ENCODE peak calls at places on chromosomes 12 and 14, in five cellular contexts. One of them, this sample, is unnamed.
A peak's percentile ranks its signal among the peaks of the same experiment; 100 is the strongest.

GRCh38 chr12:3832738-3833137 is 40.5 kb downstream of the PARP11 start:
- DNase-seq in cardiac fibroblast: no peak
- DNase-seq in fibroblast of mammary gland: peak; percentile 14
- DNase-seq in lower leg skin: no peak
- DNase-seq in progenitor cell of endocrine pancreas: no peak
- DNase-seq in this sample: no peak

GRCh38 chr12:98896938-98897337 is 251.8 kb downstream of the APAF1 start:
- DNase-seq in cardiac fibroblast: no peak
- DNase-seq in fibroblast of mammary gland: peak; percentile 9
- DNase-seq in progenitor cell of endocrine pancreas: no peak
- DNase-seq in lower leg skin: no peak
- DNase-seq in this sample: no peak

GRCh38 chr14:89911018-89911919 is 43.3 kb downstream of the EFCAB11 start:
- DNase-seq in fibroblast of mammary gland: peak; percentile 30
- DNase-seq in progenitor cell of endocrine pancreas: no peak
- DNase-seq in cardiac fibroblast: peak; percentile 75
- DNase-seq in lower leg skin: no peak
- DNase-seq in this sample: no peak

GRCh38 chr14:88792572-88793258 is at the start of gene EML5:
- DNase-seq in lower leg skin: peak; percentile 94
- DNase-seq in progenitor cell of endocrine pancreas: peak; percentile 86
- DNase-seq in fibroblast of mammary gland: peak; percentile 36
- DNase-seq in cardiac fibroblast: peak; percentile 54
- DNase-seq in this sample: peak; percentile 88

GRCh38 chr12:103841690-103842584 is 903 bp upstream of the NT5DC3 start:
- DNase-seq in progenitor cell of endocrine pancreas: peak; percentile 23
- DNase-seq in lower leg skin: peak; percentile 90
- DNase-seq in fibroblast of mammary gland: peak; percentile 69
- DNase-seq in cardiac fibroblast: peak; percentile 40
- DNase-seq in this sample: peak; percentile 61

GRCh38 chr14:60736494-60736893 is 1.9 kb downstream of the MNAT1 start:
- DNase-seq in progenitor cell of endocrine pancreas: no peak
- DNase-seq in lower leg skin: no peak
- DNase-seq in cardiac fibroblast: peak; percentile 66
- DNase-seq in fibroblast of mammary gland: peak; percentile 78
- DNase-seq in this sample: no peak

GRCh38 chr12:70603044-70603443 is 34.2 kb downstream of the PTPRB start:
- DNase-seq in cardiac fibroblast: no peak
- DNase-seq in fibroblast of mammary gland: no peak
- DNase-seq in lower leg skin: no peak
- DNase-seq in progenitor cell of endocrine pancreas: no peak
- DNase-seq in this sample: no peak

GRCh38 chr12:106315523-106315922 is 13.0 kb downstream of the TCP11L2 start:
- DNase-seq in cardiac fibroblast: no peak
- DNase-seq in progenitor cell of endocrine pancreas: no peak
- DNase-seq in lower leg skin: no peak
- DNase-seq in fibroblast of mammary gland: no peak
- DNase-seq in this sample: no peak

GRCh38 chr12:96578526-96579125 is 89.2 kb downstream of the CFAP54 start:
- DNase-seq in progenitor cell of endocrine pancreas: no peak
- DNase-seq in fibroblast of mammary gland: peak; percentile 71
- DNase-seq in cardiac fibroblast: peak; percentile 75
- DNase-seq in lower leg skin: no peak
- DNase-seq in this sample: peak; percentile 37

GRCh38 chr14:104553166-104554087 is 26.1 kb upstream of the C14orf180 start:
- DNase-seq in cardiac fibroblast: no peak
- DNase-seq in progenitor cell of endocrine pancreas: no peak
- DNase-seq in lower leg skin: peak; percentile 85
- DNase-seq in fibroblast of mammary gland: no peak
- DNase-seq in this sample: no peak

GRCh38 chr14:21202463-21203358 is 46.8 kb upstream of the OR5AU1 start:
- DNase-seq in lower leg skin: no peak
- DNase-seq in progenitor cell of endocrine pancreas: no peak
- DNase-seq in fibroblast of mammary gland: no peak
- DNase-seq in cardiac fibroblast: no peak
- DNase-seq in this sample: no peak

GRCh38 chr14:100549834-100550625 is 37.2 kb downstream of the BEGAIN start:
- DNase-seq in fibroblast of mammary gland: no peak
- DNase-seq in cardiac fibroblast: peak; percentile 12
- DNase-seq in progenitor cell of endocrine pancreas: no peak
- DNase-seq in lower leg skin: no peak
- DNase-seq in this sample: no peak

GRCh38 chr14:81903477-81903876 is 369.8 kb upstream of the SEL1L start:
- DNase-seq in progenitor cell of endocrine pancreas: no peak
- DNase-seq in cardiac fibroblast: no peak
- DNase-seq in fibroblast of mammary gland: no peak
- DNase-seq in lower leg skin: no peak
- DNase-seq in this sample: no peak

GRCh38 chr12:4450551-4451112 is 5.0 kb upstream of the FGF6 start:
- DNase-seq in cardiac fibroblast: no peak
- DNase-seq in lower leg skin: peak; percentile 46
- DNase-seq in fibroblast of mammary gland: no peak
- DNase-seq in progenitor cell of endocrine pancreas: no peak
- DNase-seq in this sample: no peak

GRCh38 chr12:66438601-66439000 is 136.3 kb downstream of the HELB start:
- DNase-seq in lower leg skin: no peak
- DNase-seq in progenitor cell of endocrine pancreas: no peak
- DNase-seq in fibroblast of mammary gland: peak; percentile 51
- DNase-seq in cardiac fibroblast: peak; percentile 15
- DNase-seq in this sample: no peak

GRCh38 chr14:62468946-62469345 is 576.3 kb downstream of the KCNH5 start:
- DNase-seq in cardiac fibroblast: no peak
- DNase-seq in fibroblast of mammary gland: no peak
- DNase-seq in lower leg skin: no peak
- DNase-seq in progenitor cell of endocrine pancreas: no peak
- DNase-seq in this sample: no peak

GRCh38 chr12:122022393-122023338 is 982 bp downstream of the BCL7A start:
- DNase-seq in progenitor cell of endocrine pancreas: peak; percentile 23
- DNase-seq in lower leg skin: no peak
- DNase-seq in cardiac fibroblast: peak; percentile 29
- DNase-seq in fibroblast of mammary gland: no peak
- DNase-seq in this sample: peak; percentile 70

GRCh38 chr12:128267246-128267622 is 264 bp downstream of the TMEM132C start:
- DNase-seq in cardiac fibroblast: no peak
- DNase-seq in fibroblast of mammary gland: no peak
- DNase-seq in lower leg skin: no peak
- DNase-seq in progenitor cell of endocrine pancreas: no peak
- DNase-seq in this sample: peak; percentile 16

GRCh38 chr12:68367903-68368302 is 35.7 kb upstream of the MDM1 start:
- DNase-seq in progenitor cell of endocrine pancreas: no peak
- DNase-seq in fibroblast of mammary gland: peak; percentile 61
- DNase-seq in cardiac fibroblast: peak; percentile 63
- DNase-seq in lower leg skin: no peak
- DNase-seq in this sample: no peak

DNA sequence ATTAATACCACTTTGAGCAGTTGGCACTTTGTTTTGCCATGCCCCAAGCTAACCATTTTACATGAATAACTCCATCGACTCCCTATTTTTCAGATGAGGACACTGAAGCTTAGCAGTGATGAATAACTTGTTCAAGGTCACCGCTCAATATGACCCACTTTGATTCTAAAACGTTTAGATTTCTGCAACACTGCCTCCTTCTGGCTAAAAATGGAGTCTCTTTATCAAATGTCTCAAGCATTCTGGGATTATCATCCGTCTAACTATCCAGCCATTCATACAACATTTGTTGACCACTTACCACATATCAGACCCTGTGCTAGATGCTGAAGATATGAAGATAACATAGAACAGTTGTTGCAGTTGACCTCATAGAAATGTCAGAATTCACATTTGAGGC is 298.0 kb downstream of the PPFIA2 start:
- DNase-seq in fibroblast of mammary gland: no peak
- DNase-seq in progenitor cell of endocrine pancreas: no peak
- DNase-seq in cardiac fibroblast: no peak
- DNase-seq in lower leg skin: no peak
- DNase-seq in this sample: no peak
- TF ChIP-seq CTCF in fibroblast of mammary gland: peak; percentile 25
- TF ChIP-seq CTCF in progenitor cell of endocrine pancreas: peak; percentile 31
- TF ChIP-seq CTCF in cardiac fibroblast: no peak
- TF ChIP-seq CTCF in lower leg skin: no peak
- TF ChIP-seq CTCF in this sample: no peak

GRCh38 chr14:106876711-106877110 is 1350.3 kb downstream of the TMEM121 start:
- DNase-seq in lower leg skin: no peak
- DNase-seq in fibroblast of mammary gland: no peak
- DNase-seq in progenitor cell of endocrine pancreas: no peak
- DNase-seq in cardiac fibroblast: no peak
- DNase-seq in this sample: no peak

GRCh38 chr14:106872619-106873446 is 1346.5 kb downstream of the TMEM121 start:
- DNase-seq in fibroblast of mammary gland: peak; percentile 14
- DNase-seq in progenitor cell of endocrine pancreas: no peak
- DNase-seq in cardiac fibroblast: no peak
- DNase-seq in lower leg skin: peak; percentile 89
- DNase-seq in this sample: peak; percentile 68

GRCh38 chr14:106874365-106874764 is 1348.0 kb downstream of the TMEM121 start:
- DNase-seq in lower leg skin: no peak
- DNase-seq in cardiac fibroblast: no peak
- DNase-seq in progenitor cell of endocrine pancreas: no peak
- DNase-seq in fibroblast of mammary gland: no peak
- DNase-seq in this sample: no peak

GRCh38 chr14:106877527-106877926 is 1351.1 kb downstream of the TMEM121 start:
- DNase-seq in fibroblast of mammary gland: no peak
- DNase-seq in lower leg skin: no peak
- DNase-seq in progenitor cell of endocrine pancreas: no peak
- DNase-seq in cardiac fibroblast: no peak
- DNase-seq in this sample: no peak

DNA sequence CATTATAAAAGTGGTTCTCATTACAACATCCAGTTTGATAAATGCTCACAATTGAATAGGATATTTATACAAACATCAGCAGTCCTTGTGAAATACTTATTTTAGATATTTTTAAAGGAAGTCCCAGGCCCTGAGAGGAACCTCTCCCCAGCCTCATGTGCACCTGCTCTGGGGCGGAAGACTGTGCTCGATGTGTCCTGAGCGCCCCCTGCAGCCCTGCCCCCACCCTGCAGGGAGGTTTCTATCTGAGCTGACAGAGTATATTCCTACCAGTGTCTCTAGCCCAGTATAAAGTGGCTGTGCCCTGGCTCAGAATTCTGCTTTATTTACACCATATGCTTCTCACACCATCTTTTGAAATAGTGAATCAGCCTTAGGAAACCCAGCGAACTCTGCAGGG is 1349.1 kb downstream of the TMEM121 start:
- DNase-seq in cardiac fibroblast: no peak
- DNase-seq in fibroblast of mammary gland: no peak
- DNase-seq in progenitor cell of endocrine pancreas: no peak
- DNase-seq in lower leg skin: no peak
- DNase-seq in this sample: no peak
- TF ChIP-seq CTCF in cardiac fibroblast: peak; percentile 43
- TF ChIP-seq CTCF in fibroblast of mammary gland: no peak
- TF ChIP-seq CTCF in progenitor cell of endocrine pancreas: no peak
- TF ChIP-seq CTCF in lower leg skin: no peak
- TF ChIP-seq CTCF in this sample: peak; percentile 72

DNA sequence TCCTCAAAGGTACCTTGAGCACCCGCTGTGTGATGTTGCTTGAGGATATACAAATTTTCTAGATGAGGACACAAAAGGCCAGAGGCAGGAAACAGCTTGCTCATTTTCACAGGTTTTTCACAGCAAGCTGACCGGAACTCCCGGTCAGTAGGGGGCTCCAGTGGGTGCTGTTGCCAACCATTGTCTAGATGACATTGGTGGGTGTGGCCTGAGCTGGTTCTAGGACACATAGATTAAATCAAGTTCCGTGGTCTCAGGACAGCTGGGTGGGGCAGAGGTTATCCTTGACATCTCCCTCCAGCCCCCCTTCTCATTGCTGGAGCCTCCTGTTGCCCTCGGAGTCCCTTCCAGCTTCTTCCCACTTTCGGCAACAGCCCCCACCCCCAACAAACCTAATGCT is 153.6 kb upstream of the FKBP4 start:
- DNase-seq in progenitor cell of endocrine pancreas: no peak
- DNase-seq in lower leg skin: peak; percentile 84
- DNase-seq in fibroblast of mammary gland: peak; percentile 51
- DNase-seq in cardiac fibroblast: peak; percentile 41
- DNase-seq in this sample: no peak
- TF ChIP-seq CTCF in progenitor cell of endocrine pancreas: peak; percentile 46
- TF ChIP-seq CTCF in lower leg skin: no peak
- TF ChIP-seq CTCF in fibroblast of mammary gland: peak; percentile 50
- TF ChIP-seq CTCF in cardiac fibroblast: peak; percentile 36
- TF ChIP-seq CTCF in this sample: peak; percentile 23

DNA sequence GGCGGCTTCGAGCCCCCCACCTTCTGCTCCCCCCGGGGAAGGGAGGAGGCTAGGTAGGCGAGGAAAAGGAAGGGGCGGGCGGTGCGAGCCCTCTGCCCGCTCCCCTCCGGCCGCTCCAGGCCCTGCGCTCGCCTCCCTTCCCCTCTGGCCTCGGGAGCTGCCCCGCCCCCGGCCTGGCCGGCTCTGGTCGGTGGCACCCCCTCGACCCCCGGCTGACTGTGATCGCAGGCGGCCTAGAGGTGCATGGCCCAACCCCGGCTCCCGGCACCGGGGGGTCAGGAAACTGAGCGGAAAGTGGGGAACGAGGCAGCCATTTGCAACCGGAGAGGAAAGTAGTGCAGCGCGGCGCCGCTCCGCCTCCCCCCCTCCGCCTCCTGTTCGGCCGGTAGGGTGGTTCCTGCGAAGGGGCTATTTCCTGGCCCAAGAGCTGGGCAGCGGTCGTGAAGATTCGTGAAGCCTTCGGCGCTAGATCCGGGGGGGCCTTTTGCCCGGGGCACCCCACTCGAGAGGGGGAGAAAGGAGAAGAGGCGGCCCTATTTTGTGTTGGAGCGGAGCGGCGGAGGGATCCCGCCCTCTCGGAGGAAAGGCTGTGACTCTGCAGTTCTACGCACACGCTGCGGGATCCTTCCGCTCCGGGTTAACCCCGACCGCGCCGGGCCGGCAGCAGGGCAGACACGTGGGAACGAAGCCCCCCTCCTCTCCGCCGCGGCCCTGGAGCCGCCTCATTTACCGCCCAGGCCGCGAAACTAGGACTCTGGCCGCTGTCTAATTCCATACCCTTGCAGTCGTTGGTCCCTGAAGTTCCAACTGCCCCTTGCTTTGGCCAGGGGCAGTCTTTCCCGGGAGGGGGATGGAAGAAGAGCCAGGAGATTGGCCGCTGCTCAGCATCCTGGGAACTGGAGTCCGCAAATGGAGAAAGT is at the start of gene KMT2D:
- DNase-seq in fibroblast of mammary gland: peak; percentile 95
- DNase-seq in lower leg skin: peak; percentile 97
- DNase-seq in cardiac fibroblast: peak; percentile 98
- DNase-seq in progenitor cell of endocrine pancreas: peak; percentile 85
- DNase-seq in this sample: peak; percentile 94
- TF ChIP-seq CTCF in fibroblast of mammary gland: peak; percentile 16
- TF ChIP-seq CTCF in lower leg skin: no peak
- TF ChIP-seq CTCF in cardiac fibroblast: peak; percentile 36
- TF ChIP-seq CTCF in progenitor cell of endocrine pancreas: peak; percentile 39
- TF ChIP-seq CTCF in this sample: no peak